ENCODE peak calls at places on chromosomes 3 and 15, in six cellular contexts. E is tibial nerve, D is GM23338, Z is MG63, U is lower lobe of right lung, M is SK-N-SH. Y is an unnamed sample.
A peak's percentile ranks its signal among the peaks of the same experiment; 100 is the strongest.

GRCh38 chr15:66876731-66877545 is 174.9 kb downstream of the SMAD6 start:
- DNase-seq in E (no peak), D (no peak), Z (no peak), U (no peak), M (no peak), Y (no peak)

GRCh38 chr15:68683551-68683950 is 104.8 kb downstream of the CORO2B start:
- DNase-seq in E (no peak), D (no peak), Z (no peak), U (no peak), M (no peak), Y (no peak)

GRCh38 chr3:44993471-44994205 is 17.6 kb downstream of the EXOSC7 start:
- DNase-seq in E (no peak), D (no peak), Z (peak; percentile 37), U (no peak), M (no peak), Y (peak; percentile 88)

GRCh38 chr3:185732782-185733181 is 92.1 kb downstream of the IGF2BP2 start:
- DNase-seq in E (no peak), D (no peak), Z (peak; percentile 79), U (no peak), M (no peak), Y (peak; percentile 86)

GRCh38 chr3:71495708-71496472 is 87.6 kb downstream of the FOXP1 start:
- DNase-seq in E (no peak), D (peak; percentile 75), Z (peak; percentile 49), U (no peak), M (no peak), Y (peak; percentile 87)

GRCh38 chr3:99485286-99485685 is 153.1 kb upstream of the COL8A1 start:
- DNase-seq in E (no peak), D (no peak), Z (no peak), U (no peak), M (no peak), Y (no peak)

GRCh38 chr3:25423780-25424179 is 4.3 kb upstream of the RARB start:
- DNase-seq in E (no peak), D (no peak), Z (peak; percentile 21), U (no peak), M (no peak), Y (peak; percentile 62)

GRCh38 chr15:60727260-60727659 is 248.3 kb upstream of the ICE2 start:
- DNase-seq in E (no peak), D (no peak), Z (no peak), U (no peak), M (no peak), Y (no peak)

GRCh38 chr3:3636815-3637214 is 162.4 kb upstream of the LRRN1 start:
- DNase-seq in E (no peak), D (no peak), Z (no peak), U (no peak), M (no peak), Y (no peak)

GRCh38 chr15:63339836-63340235 is 41.8 kb downstream of the CA12 start:
- DNase-seq in E (no peak), D (peak; percentile 58), Z (no peak), U (no peak), M (no peak), Y (no peak)

GRCh38 chr3:5754602-5755001 is 567.1 kb downstream of the EDEM1 start:
- DNase-seq in E (no peak), D (no peak), Z (no peak), U (no peak), M (no peak), Y (no peak)

GRCh38 chr15:59266015-59266414 is 59.4 kb downstream of the LDHAL6B start:
- DNase-seq in E (no peak), D (peak; percentile 14), Z (no peak), U (no peak), M (no peak), Y (no peak)

GRCh38 chr3:25462495-25462894 is 34.4 kb downstream of the RARB start:
- DNase-seq in E (no peak), D (no peak), Z (no peak), U (no peak), M (no peak), Y (no peak)

GRCh38 chr15:28960979-28961378 is 75.2 kb downstream of the APBA2 start:
- DNase-seq in E (no peak), D (no peak), Z (peak; percentile 57), U (no peak), M (no peak), Y (no peak)

GRCh38 chr3:190911382-190911781 is 48.9 kb upstream of the GMNC start:
- DNase-seq in E (no peak), D (no peak), Z (no peak), U (no peak), M (no peak), Y (no peak)

GRCh38 chr15:35784745-35785144 is 238.8 kb upstream of the DPH6 start:
- DNase-seq in E (no peak), D (peak; percentile 40), Z (no peak), U (no peak), M (no peak), Y (no peak)

GRCh38 chr15:60941448-60941847 is 287.7 kb downstream of the RORA start:
- DNase-seq in E (no peak), D (no peak), Z (no peak), U (no peak), M (no peak), Y (peak; percentile 52)

GRCh38 chr15:39597751-39598185 is 16.9 kb downstream of the THBS1 start:
- DNase-seq in E (no peak), D (no peak), Z (no peak), U (no peak), M (no peak), Y (peak; percentile 99)

GRCh38 chr15:32994810-32995424 is 199.6 kb downstream of the FMN1 start:
- DNase-seq in E (no peak), D (peak; percentile 52), Z (no peak), U (no peak), M (peak; percentile 38), Y (peak; percentile 63)

GRCh38 chr15:37793851-37794250 is 140.6 kb upstream of the TMCO5A start:
- DNase-seq in E (no peak), D (peak; percentile 34), Z (no peak), U (no peak), M (peak; percentile 60), Y (no peak)

GRCh38 chr3:195030791-195031321 is 240.1 kb downstream of the XXYLT1 start:
- DNase-seq in E (no peak), D (no peak), Z (peak; percentile 22), U (no peak), M (peak; percentile 59), Y (no peak)

GRCh38 chr3:181698263-181698944 is 13.3 kb upstream of the SOX2 start:
- DNase-seq in E (no peak), D (peak; percentile 32), Z (no peak), U (no peak), M (peak; percentile 47), Y (no peak)

GRCh38 chr3:46580675-46581074 is 14.6 kb upstream of the LRRC2 start:
- DNase-seq in E (no peak), D (no peak), Z (no peak), U (no peak), M (no peak), Y (no peak)

GRCh38 chr3:140251678-140252077 is 316.7 kb downstream of the CLSTN2 start:
- DNase-seq in E (no peak), D (peak; percentile 49), Z (no peak), U (no peak), M (no peak), Y (no peak)

GRCh38 chr3:149278911-149279310 is 54.5 kb downstream of the TM4SF18 start:
- DNase-seq in E (no peak), D (no peak), Z (no peak), U (no peak), M (no peak), Y (no peak)

DNA sequence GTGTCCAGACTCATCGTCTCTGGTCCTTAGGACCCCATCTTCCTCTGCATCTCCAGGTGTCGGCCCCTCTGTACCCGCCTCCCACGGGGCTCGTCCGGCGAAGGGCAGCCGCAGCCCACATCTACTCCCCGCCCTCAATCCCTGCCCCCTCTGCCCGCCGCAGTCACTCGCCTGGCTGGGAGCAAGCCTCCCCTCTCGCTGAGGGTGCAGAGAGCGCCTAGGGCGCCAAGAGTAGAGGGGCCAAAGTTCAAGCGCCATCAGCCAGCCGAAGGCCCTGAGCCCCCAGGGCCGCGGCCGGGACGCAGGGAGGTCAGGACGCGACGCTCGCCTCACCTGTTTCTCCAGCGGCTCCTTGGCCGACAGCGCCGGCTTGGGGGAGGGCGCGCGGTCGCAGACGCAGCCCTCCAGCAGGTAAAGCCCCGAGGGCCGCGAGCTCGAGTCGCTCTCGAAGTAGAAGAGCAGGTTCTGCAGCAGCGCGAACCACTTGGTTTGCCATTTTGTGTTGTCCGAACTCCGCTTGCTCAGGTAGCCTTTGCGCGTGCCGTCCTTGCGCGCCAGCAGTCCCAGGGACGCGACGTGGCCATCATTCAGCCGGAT is 592 bp downstream of the RASGRF1 start:
- DNase-seq in E (no peak), D (peak; percentile 58), Z (no peak), U (no peak), M (peak; percentile 45), Y (no peak)
- H3K4me3 ChIP-seq in E (peak overlapping the region; percentile 1), D (peak overlapping the region; percentile 79), Z (no peak overlapping the region), U (peak overlapping the region; percentile 37), M (no peak overlapping the region), Y (no peak overlapping the region)

DNA sequence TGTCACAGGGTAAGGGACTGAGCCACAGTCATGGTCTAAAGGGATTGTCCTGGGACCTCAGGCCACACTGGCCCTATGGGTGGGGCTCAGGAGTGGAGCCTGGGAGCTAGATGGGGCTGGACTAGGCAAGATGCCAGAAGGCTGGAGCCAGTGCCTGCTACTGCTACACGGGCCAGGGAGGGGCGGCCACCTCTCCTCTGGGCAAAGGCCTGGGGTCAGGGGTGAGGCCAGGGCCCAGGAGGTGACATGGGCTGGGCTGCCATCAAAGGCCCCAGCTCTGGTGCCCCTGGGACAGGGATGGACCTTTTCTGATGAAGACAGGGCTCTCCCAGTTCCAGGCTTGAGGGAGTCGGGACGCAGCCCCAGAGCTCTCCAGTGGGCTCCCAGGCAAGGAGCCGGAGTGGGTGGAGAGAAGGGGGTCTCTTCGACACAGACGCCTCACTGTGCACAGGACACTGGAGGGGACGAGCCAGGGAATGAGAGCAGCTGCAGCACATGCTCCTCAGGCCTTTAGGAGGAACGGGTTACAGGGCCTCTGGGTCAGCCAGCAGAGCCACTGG is 62.1 kb upstream of the IQSEC1 start:
- DNase-seq in E (no peak), D (no peak), Z (no peak), U (peak; percentile 44), M (no peak), Y (no peak)
- H3K4me3 ChIP-seq in E (no peak overlapping the region), D (no peak overlapping the region), Z (no peak overlapping the region), U (no peak overlapping the region), M (no peak overlapping the region), Y (no peak overlapping the region)

GRCh38 chr15:96123630-96124187 is 206.8 kb upstream of the NR2F2 start:
- DNase-seq in E (no peak), D (no peak), Z (no peak), U (no peak), M (no peak), Y (no peak)
- H3K4me3 ChIP-seq in E (no peak overlapping the region), D (no peak overlapping the region), Z (no peak overlapping the region), U (no peak overlapping the region), M (no peak overlapping the region), Y (no peak overlapping the region)

GRCh38 chr3:12966847-12967750 is 106.1 kb downstream of the IQSEC1 start:
- DNase-seq in E (no peak), D (peak; percentile 56), Z (no peak), U (peak; percentile 55), M (no peak), Y (peak; percentile 33)
- H3K4me3 ChIP-seq in E (peak overlapping the region; percentile 94), D (peak overlapping the region; percentile 89), Z (peak overlapping the region; percentile 71), U (peak overlapping the region; percentile 88), M (peak overlapping the region; percentile 65), Y (peak overlapping the region; percentile 90)